ENCODE peak calls at places on chromosomes 12 and 14, in ten cellular contexts. Q is type B pancreatic cell, E is ecto neural progenitor cell, Y is heart right ventricle, L is GM03348, R is NCI-H524, S is HEK293T, Z is NCI-H510A treated with DMSO at 0.1 percent for 48 hours, H is smooth muscle cell of the brain vasculature, B is esophagus squamous epithelium. V is an unnamed sample.

GRCh38 chr12:93128332-93128707 is 199.2 kb upstream of the EEA1 start:
- DNase-seq in B (no peak), Z (peak; percentile 96), L (no peak), E (no peak), S (no peak), Y (no peak), Q (no peak), R (no peak), H (no peak), V (no peak)

GRCh38 chr12:122117979-122118378 is 39.4 kb downstream of the MLXIP start:
- DNase-seq in B (no peak), L (no peak), Z (no peak), S (no peak), H (no peak), R (no peak), Y (no peak), Q (no peak), E (no peak), V (no peak)

GRCh38 chr12:76872415-76872814 is 6.4 kb downstream of the CSRP2 start:
- DNase-seq in Z (no peak), H (no peak), Y (no peak), Q (no peak), S (no peak), B (no peak), E (no peak), L (no peak), R (no peak), V (no peak)

GRCh38 chr12:124543591-124544310 is 23.7 kb downstream of the NCOR2 start:
- DNase-seq in Q (no peak), Y (no peak), L (no peak), S (no peak), B (no peak), Z (no peak), E (peak; percentile 79), R (peak; percentile 76), H (no peak), V (no peak)

GRCh38 chr12:113194971-113195391 is 9.5 kb downstream of the RITA1 start:
- DNase-seq in E (no peak), R (no peak), Y (no peak), Q (no peak), H (peak; percentile 65), Z (no peak), L (peak; percentile 72), S (no peak), B (no peak), V (no peak)

GRCh38 chr12:76531056-76531455 is 28.5 kb downstream of the OSBPL8 start:
- DNase-seq in Z (no peak), L (no peak), Y (no peak), S (no peak), E (no peak), R (no peak), Q (no peak), B (no peak), H (no peak), V (no peak)

GRCh38 chr12:92503029-92503931 is 199.5 kb upstream of the PLEKHG7 start:
- DNase-seq in E (no peak), S (no peak), B (no peak), Q (no peak), L (no peak), Y (no peak), R (no peak), H (no peak), Z (no peak), V (no peak)

GRCh38 chr12:64744422-64745258 is 14.6 kb downstream of the GNS start:
- DNase-seq in Q (no peak), H (no peak), E (no peak), Y (no peak), R (no peak), L (peak; percentile 50), B (no peak), Z (no peak), S (no peak), V (no peak)

GRCh38 chr14:73777420-73777819 is 63.2 kb upstream of the PNMA1 start:
- DNase-seq in Z (peak; percentile 53), H (no peak), L (no peak), Y (no peak), Q (no peak), B (no peak), E (no peak), R (no peak), S (no peak), V (no peak)

GRCh38 chr12:123387508-123388217 is 3.7 kb downstream of the KMT5A start:
- DNase-seq in Z (no peak), Y (no peak), B (no peak), Q (no peak), R (no peak), L (no peak), H (no peak), S (no peak), E (no peak), V (no peak)

GRCh38 chr12:88298014-88298682 is 156.0 kb downstream of the TMTC3 start:
- DNase-seq in R (no peak), B (no peak), Q (no peak), S (no peak), L (no peak), E (no peak), Z (no peak), Y (no peak), H (no peak), V (no peak)

GRCh38 chr12:21615441-21615840 is 10.8 kb upstream of the GYS2 start:
- DNase-seq in L (no peak), B (no peak), S (no peak), Y (no peak), E (no peak), Z (no peak), R (no peak), H (no peak), Q (no peak), V (no peak)

GRCh38 chr12:26251600-26251999 is 56.2 kb downstream of the SSPN start:
- DNase-seq in L (no peak), R (no peak), H (no peak), E (no peak), Z (no peak), Q (no peak), B (no peak), Y (peak; percentile 57), S (no peak), V (no peak)

GRCh38 chr12:6570264-6570887 is 2.3 kb upstream of the NOP2 start:
- DNase-seq in Q (no peak), B (no peak), E (peak; percentile 79), R (peak; percentile 26), L (peak; percentile 65), S (peak; percentile 69), Z (peak; percentile 10), H (no peak), Y (no peak), V (peak; percentile 88)

V was measured in NT2/D1.